ENCODE peak calls at places on chromosome 20, in ten cellular contexts. Y is neural progenitor cell, D is GM12865, O is NB4, Q is cardiac fibroblast, K is AG04449, M is heart right ventricle, V is AG04450, F is AG10803, R is dorsolateral prefrontal cortex. X is an unnamed sample.

GRCh38 chr20:25065625-25066338 is 7.8 kb upstream of the ACSS1 start:
- DNase-seq in Y (peak; percentile 80), D (peak; percentile 79), O (peak; percentile 70), Q (peak; percentile 71), K (no peak), M (peak; percentile 60), V (no peak), F (peak; percentile 61), R (peak; percentile 72), X (peak; percentile 82)

GRCh38 chr20:48667889-48668413 is 159.8 kb downstream of the PREX1 start:
- DNase-seq in Y (no peak), D (no peak), O (no peak), Q (peak; percentile 56), K (no peak), M (no peak), V (no peak), F (no peak), R (no peak), X (peak; percentile 37)

GRCh38 chr20:21570285-21570992 is 56.6 kb upstream of the NKX2-2 start:
- DNase-seq in Y (no peak), D (no peak), O (no peak), Q (no peak), K (no peak), M (no peak), V (no peak), F (no peak), R (no peak), X (no peak)

GRCh38 chr20:10356628-10357027 is 77.4 kb downstream of the MKKS start:
- DNase-seq in Y (no peak), D (no peak), O (no peak), Q (no peak), K (no peak), M (no peak), V (no peak), F (no peak), R (no peak), X (no peak)

GRCh38 chr20:11091496-11091895 is 417.7 kb upstream of the JAG1 start:
- DNase-seq in Y (no peak), D (no peak), O (no peak), Q (peak; percentile 42), K (no peak), M (no peak), V (no peak), F (no peak), R (no peak), X (peak; percentile 15)

GRCh38 chr20:58017237-58017969 is 211.1 kb downstream of the ANKRD60 start:
- DNase-seq in Y (no peak), D (no peak), O (peak; percentile 8), Q (no peak), K (peak; percentile 4), M (no peak), V (no peak), F (peak; percentile 74), R (peak; percentile 79), X (peak; percentile 53)

GRCh38 chr20:17621229-17621968 is 51.5 kb downstream of the DSTN start:
- DNase-seq in Y (no peak), D (no peak), O (no peak), Q (no peak), K (no peak), M (no peak), V (no peak), F (no peak), R (peak; percentile 27), X (no peak)

GRCh38 chr20:46402236-46402886 is 4.1 kb downstream of the ELMO2 start:
- DNase-seq in Y (no peak), D (no peak), O (no peak), Q (peak; percentile 18), K (no peak), M (no peak), V (no peak), F (peak; percentile 70), R (no peak), X (no peak)

GRCh38 chr20:24676353-24676977 is 207.0 kb downstream of the SYNDIG1 start:
- DNase-seq in Y (no peak), D (no peak), O (no peak), Q (no peak), K (no peak), M (no peak), V (no peak), F (no peak), R (peak; percentile 28), X (no peak)

GRCh38 chr20:50068041-50068651 is 44.8 kb downstream of the UBE2V1 start:
- DNase-seq in Y (no peak), D (no peak), O (no peak), Q (no peak), K (no peak), M (no peak), V (no peak), F (no peak), R (no peak), X (no peak)

GRCh38 chr20:51360451-51361230 is 181.9 kb downstream of the NFATC2 start:
- DNase-seq in Y (no peak), D (no peak), O (no peak), Q (peak; percentile 95), K (peak; percentile 100), M (no peak), V (peak; percentile 96), F (peak; percentile 98), R (no peak), X (peak; percentile 99)

GRCh38 chr20:24701668-24702067 is 232.2 kb downstream of the SYNDIG1 start:
- DNase-seq in Y (no peak), D (no peak), O (no peak), Q (no peak), K (no peak), M (no peak), V (no peak), F (no peak), R (no peak), X (no peak)

GRCh38 chr20:37420610-37421009 is 74.7 kb downstream of the SRC start:
- DNase-seq in Y (no peak), D (no peak), O (no peak), Q (no peak), K (no peak), M (no peak), V (no peak), F (no peak), R (no peak), X (no peak)
- TF ChIP-seq CTCF in Y (no peak), D (no peak), O (no peak), Q (no peak), K (no peak), M (no peak), V (no peak), F (no peak), R (no peak), X (no peak)

GRCh38 chr20:44431118-44431501 is 44.6 kb upstream of the TTPAL start:
- DNase-seq in Y (no peak), D (no peak), O (no peak), Q (no peak), K (no peak), M (no peak), V (no peak), F (no peak), R (no peak), X (no peak)
- H3K4me3 ChIP-seq in Y (no peak overlapping the region), D (no peak overlapping the region), O (no peak overlapping the region), Q (no peak overlapping the region), K (no peak overlapping the region), M (no peak overlapping the region), V (no peak overlapping the region), F (no peak overlapping the region), R (no peak overlapping the region), X (no peak overlapping the region)

DNA sequence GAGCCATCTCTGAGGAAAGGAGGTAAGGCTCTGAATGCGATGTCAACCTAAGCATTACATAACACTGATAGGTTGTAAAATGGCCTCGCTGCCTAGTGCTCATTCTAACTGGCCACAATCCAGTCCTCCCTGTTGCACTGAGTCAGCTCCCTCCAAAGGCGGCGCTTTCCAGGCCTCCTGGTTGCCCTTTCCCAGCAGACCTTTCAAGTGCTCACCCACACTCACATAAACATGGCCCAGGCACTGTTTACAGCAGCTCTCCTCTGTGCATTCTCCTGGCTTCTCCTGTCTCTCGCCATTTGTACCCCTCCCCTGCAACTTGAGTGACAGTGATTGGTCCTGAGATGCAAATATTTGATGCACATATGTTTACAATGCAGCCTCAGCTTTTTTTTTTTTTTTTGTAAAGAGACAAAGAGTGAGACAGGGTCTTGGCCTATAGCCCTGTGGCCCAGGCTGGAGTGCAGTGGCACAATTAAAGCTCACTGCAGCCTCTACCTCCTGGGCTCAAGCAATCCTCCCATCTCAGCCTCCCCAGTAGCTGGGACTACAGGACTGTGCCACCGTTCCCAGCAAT is 36.8 kb upstream of the PRND start:
- DNase-seq in Y (no peak), D (no peak), O (peak; percentile 53), Q (peak; percentile 65), K (no peak), M (no peak), V (peak; percentile 60), F (no peak), R (no peak), X (peak; percentile 62)
- TF ChIP-seq CTCF in Y (no peak), D (no peak), O (no peak), Q (no peak), K (no peak), M (no peak), V (peak; percentile 15), F (no peak), R (no peak), X (peak; percentile 31)

DNA sequence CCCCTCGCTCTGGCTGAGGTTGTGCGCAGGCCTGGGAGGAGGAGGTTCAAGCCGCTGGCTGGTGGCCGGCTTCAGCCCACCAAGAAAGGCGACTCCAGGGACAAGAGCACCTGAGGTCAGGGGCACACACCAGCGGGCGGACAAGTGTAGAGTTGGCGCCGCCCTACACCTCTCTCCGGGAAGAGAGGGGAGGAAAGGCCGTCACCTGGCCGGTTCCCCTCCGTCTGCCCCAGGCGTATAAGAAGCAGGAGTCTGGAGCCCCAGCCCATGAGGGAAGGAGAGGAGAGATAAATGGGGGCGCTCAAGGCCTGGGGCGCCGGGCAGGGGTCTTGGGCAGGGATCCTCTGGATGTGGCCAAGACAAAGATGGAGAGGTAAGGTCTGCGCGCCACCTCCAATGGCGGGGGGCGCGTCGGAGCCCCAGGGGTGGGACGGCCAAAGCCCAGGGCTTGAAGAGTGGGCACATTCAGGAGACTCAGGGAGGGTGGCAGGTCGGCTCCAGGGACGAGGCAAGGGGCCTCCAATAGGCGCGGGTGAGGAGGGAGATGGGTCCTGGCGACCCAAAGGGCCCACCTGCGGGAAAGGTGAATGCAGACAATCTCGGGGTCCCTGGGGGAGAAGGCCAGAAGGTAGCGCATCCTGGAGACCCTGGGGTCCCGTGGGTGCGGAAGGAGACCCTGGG is 826 bp downstream of the RIMS4 start:
- DNase-seq in Y (no peak), D (no peak), O (no peak), Q (no peak), K (no peak), M (no peak), V (no peak), F (no peak), R (no peak), X (no peak)
- H3K4me3 ChIP-seq in Y (peak overlapping the region; percentile 57), D (no peak overlapping the region), O (no peak overlapping the region), Q (no peak overlapping the region), K (no peak overlapping the region), M (peak overlapping the region; percentile 14), V (no peak overlapping the region), F (no peak overlapping the region), R (peak overlapping the region; percentile 52), X (no peak overlapping the region)

X was measured in choroid plexus epithelial cell.